ENCODE peak calls at places on chromosomes 6 and 20, in five cellular contexts. One of them, this sample, is unnamed.

GRCh38 chr20:62805711-62806382 is 1.2 kb downstream of the OGFR start:
- DNase-seq in NCI-H2171: no peak
- DNase-seq in GM04504: no peak
- DNase-seq in nucleus accumbens: no peak
- DNase-seq in astrocyte of the spinal cord: no peak
- DNase-seq in this sample: no peak

GRCh38 chr6:5261545-5262109 is 314 bp downstream of the FARS2 start:
- DNase-seq in astrocyte of the spinal cord: no peak
- DNase-seq in nucleus accumbens: no peak
- DNase-seq in GM04504: peak
- DNase-seq in NCI-H2171: no peak
- DNase-seq in this sample: no peak

GRCh38 chr20:4159765-4160490 is 144.6 kb upstream of the RNF24 start:
- DNase-seq in nucleus accumbens: no peak
- DNase-seq in astrocyte of the spinal cord: no peak
- DNase-seq in NCI-H2171: no peak
- DNase-seq in GM04504: no peak
- DNase-seq in this sample: no peak

GRCh38 chr6:109292983-109293586 is 89.2 kb downstream of the CD164 start:
- DNase-seq in nucleus accumbens: no peak
- DNase-seq in GM04504: no peak
- DNase-seq in astrocyte of the spinal cord: no peak
- DNase-seq in NCI-H2171: no peak
- DNase-seq in this sample: no peak

GRCh38 chr6:20661721-20662120 is 127.5 kb downstream of the CDKAL1 start:
- DNase-seq in NCI-H2171: peak
- DNase-seq in GM04504: no peak
- DNase-seq in nucleus accumbens: no peak
- DNase-seq in astrocyte of the spinal cord: peak
- DNase-seq in this sample: peak

GRCh38 chr6:43746613-43747101 is 23.4 kb upstream of the VEGFA start:
- DNase-seq in astrocyte of the spinal cord: no peak
- DNase-seq in nucleus accumbens: no peak
- DNase-seq in GM04504: no peak
- DNase-seq in NCI-H2171: no peak
- DNase-seq in this sample: no peak

GRCh38 chr6:131037194-131037897 is 25.7 kb downstream of the EPB41L2 start:
- DNase-seq in astrocyte of the spinal cord: no peak
- DNase-seq in nucleus accumbens: no peak
- DNase-seq in NCI-H2171: no peak
- DNase-seq in GM04504: no peak
- DNase-seq in this sample: no peak

GRCh38 chr6:150142657-150143501 is at the start of gene PPP1R14C:
- DNase-seq in nucleus accumbens: peak
- DNase-seq in NCI-H2171: peak
- DNase-seq in astrocyte of the spinal cord: no peak
- DNase-seq in GM04504: no peak
- DNase-seq in this sample: no peak

GRCh38 chr6:130322673-130323268 is 43.0 kb upstream of the TMEM200A start:
- DNase-seq in GM04504: no peak
- DNase-seq in NCI-H2171: no peak
- DNase-seq in nucleus accumbens: peak
- DNase-seq in astrocyte of the spinal cord: peak
- DNase-seq in this sample: peak

GRCh38 chr20:6388666-6389197 is 265.9 kb upstream of the FERMT1 start:
- DNase-seq in NCI-H2171: no peak
- DNase-seq in nucleus accumbens: no peak
- DNase-seq in GM04504: no peak
- DNase-seq in astrocyte of the spinal cord: peak
- DNase-seq in this sample: peak

GRCh38 chr6:27138837-27139752 is 108.4 kb upstream of the PRSS16 start:
- DNase-seq in GM04504: no peak
- DNase-seq in astrocyte of the spinal cord: peak
- DNase-seq in nucleus accumbens: no peak
- DNase-seq in NCI-H2171: no peak
- DNase-seq in this sample: peak

GRCh38 chr6:16625319-16626240 is 135.7 kb downstream of the ATXN1 start:
- DNase-seq in astrocyte of the spinal cord: no peak
- DNase-seq in GM04504: no peak
- DNase-seq in NCI-H2171: no peak
- DNase-seq in nucleus accumbens: no peak
- DNase-seq in this sample: peak

GRCh38 chr6:31070711-31071197 is 41.6 kb downstream of the C6orf15 start:
- DNase-seq in GM04504: peak
- DNase-seq in astrocyte of the spinal cord: peak
- DNase-seq in nucleus accumbens: peak
- DNase-seq in NCI-H2171: no peak
- DNase-seq in this sample: peak

GRCh38 chr6:168154263-168154917 is 75.4 kb upstream of the FRMD1 start:
- DNase-seq in NCI-H2171: no peak
- DNase-seq in GM04504: no peak
- DNase-seq in astrocyte of the spinal cord: no peak
- DNase-seq in nucleus accumbens: no peak
- DNase-seq in this sample: no peak

GRCh38 chr6:81797594-81797993 is 45.1 kb upstream of the TENT5A start:
- DNase-seq in astrocyte of the spinal cord: peak
- DNase-seq in NCI-H2171: no peak
- DNase-seq in nucleus accumbens: no peak
- DNase-seq in GM04504: no peak
- DNase-seq in this sample: no peak